ENCODE peak calls at places on chromosomes 11 and 22, in seven cellular contexts. R is kidney; P is HL-60; E is putamen; K is GM12891; N is SW480; O is stimulated activated CD4-positive, alpha-beta T cell treated with anti-CD3 and anti-CD28 coated beads, Interleukin-1b, Interleukin-23, amount 100 ng/mL, for 1 hour. C is an unnamed sample.

GRCh38 chr11:61021661-61022212 is 50.3 kb downstream of the CD6 start:
- DNase-seq in O (peak), P (no peak), E (no peak), K (no peak), R (no peak), N (peak), C (peak)

GRCh38 chr11:96524475-96524874 is 134.7 kb downstream of the JRKL start:
- DNase-seq in O (no peak), R (no peak), P (no peak), K (no peak), E (no peak), N (no peak), C (no peak)

GRCh38 chr22:33656808-33657628 is 263.3 kb downstream of the LARGE1 start:
- DNase-seq in O (no peak), E (no peak), P (no peak), R (no peak), K (no peak), N (no peak), C (no peak)

GRCh38 chr22:19802001-19802880 is 41.7 kb downstream of the TBX1 start:
- DNase-seq in R (peak), N (no peak), K (no peak), E (no peak), P (no peak), O (no peak), C (peak)

GRCh38 chr22:17172172-17172833 is 13.2 kb upstream of the HDHD5 start:
- DNase-seq in N (no peak), R (no peak), E (no peak), P (no peak), O (no peak), K (no peak), C (peak)

GRCh38 chr11:3738241-3738640 is 59.1 kb downstream of the NUP98 start:
- DNase-seq in O (no peak), N (no peak), R (no peak), K (no peak), P (no peak), E (no peak), C (no peak)

GRCh38 chr11:110896358-110896757 is 184.1 kb upstream of the ARHGAP20 start:
- DNase-seq in O (no peak), N (peak), P (no peak), R (no peak), K (no peak), E (no peak), C (no peak)

GRCh38 chr22:46737105-46737975 is 712 bp downstream of the CERK start:
- DNase-seq in O (no peak), K (peak), R (no peak), N (no peak), P (no peak), E (peak), C (peak)

GRCh38 chr11:10349806-10350205 is 44.9 kb downstream of the ADM start:
- DNase-seq in N (no peak), R (no peak), K (no peak), O (no peak), P (no peak), E (no peak), C (no peak)

GRCh38 chr22:44542561-44543222 is 44.7 kb upstream of the RTL6 start:
- DNase-seq in E (no peak), R (no peak), P (no peak), K (no peak), N (no peak), O (no peak), C (no peak)

GRCh38 chr22:24445481-24446290 is 18.3 kb downstream of the ADORA2A start:
- DNase-seq in O (no peak), P (no peak), R (peak), K (no peak), N (peak), E (peak), C (no peak)

GRCh38 chr11:116176484-116177005 is 596.2 kb downstream of the BUD13 start:
- DNase-seq in R (no peak), N (no peak), O (no peak), K (no peak), E (no peak), P (no peak), C (no peak)

GRCh38 chr11:72084960-72085359 is 4.3 kb downstream of the LRRC51 start:
- DNase-seq in E (no peak), K (no peak), R (no peak), N (no peak), O (no peak), P (no peak), C (no peak)

GRCh38 chr11:23252426-23252825 is 392.2 kb upstream of the CCDC179 start:
- DNase-seq in O (no peak), N (no peak), R (no peak), E (no peak), P (no peak), K (no peak), C (no peak)

GRCh38 chr11:3091846-3092602 is 34.8 kb upstream of the CARS1 start:
- DNase-seq in E (peak), N (peak), P (peak), K (peak), R (peak), O (peak), C (peak)

GRCh38 chr11:79152511-79152910 is 288.3 kb downstream of the TENM4 start:
- DNase-seq in R (peak), K (no peak), E (no peak), O (no peak), N (no peak), P (no peak), C (no peak)

GRCh38 chr11:119056397-119056999 is 507 bp downstream of the HYOU1 start:
- DNase-seq in R (peak), O (peak), P (no peak), N (peak), K (peak), E (no peak), C (no peak)

GRCh38 chr22:46542011-46542985 is 4.9 kb upstream of the CELSR1 start:
- DNase-seq in O (peak), R (peak), E (peak), P (no peak), K (peak), N (peak), C (peak)

GRCh38 chr11:92383430-92383829 is 158.8 kb downstream of the FAT3 start:
- DNase-seq in P (no peak), K (no peak), O (no peak), R (no peak), N (no peak), E (no peak), C (no peak)

GRCh38 chr11:65290448-65291165 is 24.1 kb upstream of the CDC42EP2 start:
- DNase-seq in E (peak), N (no peak), P (peak), K (no peak), O (no peak), R (peak), C (peak)

GRCh38 chr22:43443072-43443471 is 31.3 kb downstream of the MPPED1 start:
- DNase-seq in R (no peak), N (no peak), K (no peak), O (no peak), P (no peak), E (no peak), C (peak)

GRCh38 chr11:68010058-68011041 is at the start of gene ALDH3B1:
- DNase-seq in N (peak), E (peak), R (peak), K (no peak), O (no peak), P (peak), C (peak)

C was measured in spleen.